ENCODE peak calls at places on chromosomes 3 and 15, in ten cellular contexts. T is esophagus muscularis mucosa, F is GM23338, I is Panc1, Q is spleen, S is SK-N-SH, O is prostate gland, N is stomach, B is endothelial cell of umbilical vein, X is GM12878. U is an unnamed sample.

GRCh38 chr15:73900129-73900712 is 26.0 kb upstream of the LOXL1 start:
- DNase-seq in T (no peak), F (no peak), I (no peak), Q (no peak), S (no peak), O (no peak), N (no peak), B (no peak), X (no peak), U (no peak)

GRCh38 chr15:56552668-56553067 is 87.7 kb upstream of the MNS1 start:
- DNase-seq in T (no peak), F (no peak), I (no peak), Q (no peak), S (no peak), O (no peak), N (no peak), B (no peak), X (no peak), U (no peak)

GRCh38 chr3:24663406-24663805 is 168.8 kb upstream of the THRB start:
- DNase-seq in T (no peak), F (peak; percentile 19), I (no peak), Q (no peak), S (no peak), O (no peak), N (no peak), B (no peak), X (no peak), U (no peak)

GRCh38 chr3:69827127-69827526 is 87.9 kb downstream of the MITF start:
- DNase-seq in T (no peak), F (no peak), I (no peak), Q (no peak), S (no peak), O (no peak), N (no peak), B (no peak), X (no peak), U (no peak)

GRCh38 chr3:41961061-41961749 is 698 bp downstream of the ULK4 start:
- DNase-seq in T (peak; percentile 92), F (peak; percentile 79), I (no peak), Q (peak; percentile 90), S (peak; percentile 74), O (peak; percentile 14), N (peak; percentile 42), B (peak; percentile 78), X (no peak), U (peak; percentile 68)

GRCh38 chr3:13532085-13532484 is 16.8 kb upstream of the FBLN2 start:
- DNase-seq in T (no peak), F (no peak), I (no peak), Q (peak; percentile 37), S (no peak), O (no peak), N (no peak), B (no peak), X (no peak), U (no peak)

GRCh38 chr15:78201281-78202190 is 32.8 kb downstream of the ACSBG1 start:
- DNase-seq in T (no peak), F (no peak), I (no peak), Q (no peak), S (peak; percentile 4), O (no peak), N (peak; percentile 17), B (no peak), X (no peak), U (peak; percentile 36)

GRCh38 chr3:193772389-193772788 is 179.4 kb downstream of the OPA1 start:
- DNase-seq in T (peak; percentile 47), F (no peak), I (no peak), Q (no peak), S (no peak), O (peak; percentile 3), N (no peak), B (no peak), X (no peak), U (no peak)

GRCh38 chr3:172176385-172176784 is 137.0 kb downstream of the FNDC3B start:
- DNase-seq in T (no peak), F (no peak), I (no peak), Q (no peak), S (no peak), O (no peak), N (no peak), B (no peak), X (no peak), U (no peak)

GRCh38 chr3:59726279-59726678 is 676.5 kb upstream of the CFAP20DC start:
- DNase-seq in T (no peak), F (no peak), I (no peak), Q (no peak), S (no peak), O (no peak), N (no peak), B (no peak), X (no peak), U (no peak)

GRCh38 chr3:129623447-129624118 is 17.1 kb upstream of the PLXND1 start:
- DNase-seq in T (no peak), F (no peak), I (no peak), Q (peak; percentile 85), S (peak; percentile 27), O (no peak), N (peak; percentile 80), B (peak; percentile 97), X (no peak), U (peak; percentile 85)

GRCh38 chr3:51139616-51140015 is 245.5 kb upstream of the MANF start:
- DNase-seq in T (no peak), F (no peak), I (no peak), Q (no peak), S (no peak), O (peak; percentile 10), N (no peak), B (no peak), X (no peak), U (no peak)

GRCh38 chr3:57555316-57555715 is 758 bp upstream of the PDE12 start:
- DNase-seq in T (no peak), F (no peak), I (no peak), Q (no peak), S (peak; percentile 45), O (no peak), N (no peak), B (no peak), X (no peak), U (no peak)

GRCh38 chr15:95127356-95127755 is 896.0 kb downstream of the MCTP2 start:
- DNase-seq in T (no peak), F (peak; percentile 7), I (no peak), Q (no peak), S (no peak), O (no peak), N (no peak), B (peak; percentile 57), X (no peak), U (no peak)

GRCh38 chr3:88149146-88149515 is 628 bp upstream of the C3orf38 start:
- DNase-seq in T (no peak), F (peak; percentile 57), I (peak; percentile 5), Q (no peak), S (peak; percentile 47), O (no peak), N (no peak), B (no peak), X (no peak), U (no peak)

GRCh38 chr3:149971403-149972075 is 844 bp upstream of the PFN2 start:
- DNase-seq in T (no peak), F (peak; percentile 90), I (no peak), Q (peak; percentile 82), S (no peak), O (peak; percentile 52), N (peak; percentile 55), B (peak; percentile 75), X (no peak), U (peak; percentile 71)

GRCh38 chr3:114380233-114380645 is 86.4 kb downstream of the TIGIT start:
- DNase-seq in T (no peak), F (no peak), I (no peak), Q (no peak), S (no peak), O (peak; percentile 40), N (peak; percentile 29), B (no peak), X (no peak), U (peak; percentile 86)
- H3K27ac ChIP-seq in T (peak overlapping the region; percentile 80), F (no peak overlapping the region), I (no peak overlapping the region), Q (no peak overlapping the region), S (peak overlapping the region; percentile 34), O (peak overlapping the region; percentile 62), N (peak overlapping the region; percentile 72), B (no peak overlapping the region), X (no peak overlapping the region), U (peak overlapping the region; percentile 84)

DNA sequence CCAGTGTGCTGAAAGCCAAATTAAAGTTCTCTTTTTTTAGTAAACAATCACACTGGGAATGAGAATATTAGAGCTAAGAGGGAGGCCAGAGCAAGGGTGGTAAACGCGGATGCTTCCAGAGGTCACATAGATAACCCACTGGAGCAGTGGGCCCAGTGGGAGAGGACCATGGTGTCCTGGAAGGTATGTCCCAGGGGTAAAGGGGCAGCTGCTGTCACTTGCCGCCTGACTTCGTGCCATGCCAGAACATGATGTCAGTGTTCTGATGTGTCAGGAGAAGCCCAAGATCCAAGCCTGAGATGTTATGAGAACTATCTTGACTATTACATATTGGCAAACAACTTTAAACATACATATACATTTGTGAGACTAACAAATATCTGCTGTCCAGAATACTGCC is 211.9 kb upstream of the IL12A start:
- DNase-seq in T (no peak), F (no peak), I (no peak), Q (no peak), S (no peak), O (no peak), N (no peak), B (no peak), X (no peak), U (no peak)
- TF ChIP-seq POLR2AphosphoS5 in T (no peak), F (no peak), I (no peak), Q (no peak), S (no peak), O (no peak), N (no peak), B (no peak), X (no peak), U (no peak)

DNA sequence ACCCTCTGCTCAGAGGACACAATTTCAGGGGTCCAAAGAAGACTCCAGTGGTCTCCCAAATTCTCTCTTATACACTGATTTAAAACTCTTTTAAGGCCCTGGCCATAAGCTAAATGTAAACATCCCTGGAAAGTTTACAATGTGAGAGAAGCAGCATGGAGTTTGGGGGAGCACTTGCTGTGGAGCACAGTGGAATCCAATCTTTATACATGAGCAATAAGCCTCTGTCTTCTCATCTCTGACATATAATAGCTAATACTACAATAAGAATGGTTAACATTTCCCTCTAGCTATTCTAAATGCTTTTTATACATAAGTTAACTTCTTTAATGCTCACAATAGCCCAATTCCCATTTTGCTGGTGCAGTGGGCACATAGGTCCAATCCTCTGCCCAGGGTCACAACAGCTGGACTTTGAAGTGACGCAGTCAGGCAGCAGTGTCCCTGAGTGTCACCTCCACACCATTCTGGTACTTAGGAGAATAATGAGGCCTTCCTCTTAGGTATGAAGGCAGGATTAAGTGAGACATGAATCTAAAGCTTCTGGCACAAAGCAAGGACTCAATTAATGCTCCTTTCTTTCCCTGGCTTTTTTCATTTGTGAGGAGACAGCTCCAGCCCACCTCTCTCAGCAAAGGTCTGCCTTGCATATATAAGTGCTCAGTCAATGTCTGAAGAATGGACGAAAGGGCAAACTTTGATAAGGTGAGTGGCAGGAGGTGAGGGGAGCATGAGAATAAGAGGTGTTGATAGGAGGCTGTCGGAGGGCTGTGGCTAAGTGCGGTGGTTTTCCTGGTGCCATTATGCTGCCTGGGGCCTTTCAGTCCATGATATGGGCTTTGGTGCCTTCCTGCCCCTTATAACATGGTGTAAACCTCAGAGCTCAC is 26.3 kb downstream of the CCNL1 start:
- DNase-seq in T (no peak), F (no peak), I (no peak), Q (no peak), S (no peak), O (no peak), N (no peak), B (no peak), X (no peak), U (no peak)
- H3K4me1 ChIP-seq in T (peaks cover 67% of the 10 kb centered on the region), F (peaks cover 19% of the 10 kb centered on the region), I (peaks cover 44% of the 10 kb centered on the region), Q (peaks cover 20% of the 10 kb centered on the region), S (peaks cover 52% of the 10 kb centered on the region), O (peaks cover 54% of the 10 kb centered on the region), N (peaks cover 69% of the 10 kb centered on the region), B (peaks cover 31% of the 10 kb centered on the region), X (peaks cover 35% of the 10 kb centered on the region), U (peaks cover 53% of the 10 kb centered on the region)

GRCh38 chr3:105731686-105732085 is 137.1 kb downstream of the CBLB start:
- DNase-seq in T (no peak), F (no peak), I (no peak), Q (no peak), S (no peak), O (no peak), N (no peak), B (no peak), X (no peak), U (no peak)
- H3K27ac ChIP-seq in T (no peak overlapping the region), F (no peak overlapping the region), I (no peak overlapping the region), Q (no peak overlapping the region), S (no peak overlapping the region), O (no peak overlapping the region), N (no peak overlapping the region), B (no peak overlapping the region), X (no peak overlapping the region), U (no peak overlapping the region)

U was measured in suprapubic skin.